ENCODE peak calls at places on chromosomes 3 and 15, in six cellular contexts. One of them, this sample, is unnamed.

GRCh38 chr3:127786358-127787070 is 35.8 kb downstream of the MGLL start:
- DNase-seq in GM20000: no peak
- DNase-seq in activated CD8-positive, alpha-beta T cell treated with anti-CD3 and anti-CD28 coated beads for 36 hours: no peak
- DNase-seq in hepatocyte: peak; percentile 76
- DNase-seq in HCT116: no peak
- DNase-seq in HL-60: no peak
- DNase-seq in this sample: no peak

GRCh38 chr3:180250172-180250571 is 213.4 kb upstream of the PEX5L start:
- DNase-seq in GM20000: no peak
- DNase-seq in activated CD8-positive, alpha-beta T cell treated with anti-CD3 and anti-CD28 coated beads for 36 hours: no peak
- DNase-seq in hepatocyte: peak; percentile 5
- DNase-seq in HCT116: no peak
- DNase-seq in HL-60: no peak
- DNase-seq in this sample: no peak

GRCh38 chr15:40204100-40204499 is 34.8 kb upstream of the PAK6 start:
- DNase-seq in GM20000: no peak
- DNase-seq in activated CD8-positive, alpha-beta T cell treated with anti-CD3 and anti-CD28 coated beads for 36 hours: no peak
- DNase-seq in hepatocyte: no peak
- DNase-seq in HCT116: no peak
- DNase-seq in HL-60: no peak
- DNase-seq in this sample: no peak

GRCh38 chr3:114411811-114412803 is 118.3 kb downstream of the TIGIT start:
- DNase-seq in GM20000: no peak
- DNase-seq in activated CD8-positive, alpha-beta T cell treated with anti-CD3 and anti-CD28 coated beads for 36 hours: peak; percentile 59
- DNase-seq in hepatocyte: peak; percentile 25
- DNase-seq in HCT116: peak; percentile 65
- DNase-seq in HL-60: no peak
- DNase-seq in this sample: no peak

GRCh38 chr3:159263750-159264561 is 462.1 kb downstream of the MFSD1 start:
- DNase-seq in GM20000: peak; percentile 15
- DNase-seq in activated CD8-positive, alpha-beta T cell treated with anti-CD3 and anti-CD28 coated beads for 36 hours: peak; percentile 35
- DNase-seq in hepatocyte: peak; percentile 69
- DNase-seq in HCT116: peak; percentile 31
- DNase-seq in HL-60: peak; percentile 9
- DNase-seq in this sample: peak; percentile 13

GRCh38 chr3:143187132-143187531 is 67.6 kb downstream of the CHST2 start:
- DNase-seq in GM20000: no peak
- DNase-seq in activated CD8-positive, alpha-beta T cell treated with anti-CD3 and anti-CD28 coated beads for 36 hours: no peak
- DNase-seq in hepatocyte: no peak
- DNase-seq in HCT116: no peak
- DNase-seq in HL-60: no peak
- DNase-seq in this sample: no peak

GRCh38 chr3:95719481-95719880 is 1094.9 kb upstream of the EPHA6 start:
- DNase-seq in GM20000: no peak
- DNase-seq in activated CD8-positive, alpha-beta T cell treated with anti-CD3 and anti-CD28 coated beads for 36 hours: no peak
- DNase-seq in hepatocyte: no peak
- DNase-seq in HCT116: no peak
- DNase-seq in HL-60: no peak
- DNase-seq in this sample: no peak

GRCh38 chr15:49247556-49248102 is 77.6 kb downstream of the GALK2 start:
- DNase-seq in GM20000: no peak
- DNase-seq in activated CD8-positive, alpha-beta T cell treated with anti-CD3 and anti-CD28 coated beads for 36 hours: no peak
- DNase-seq in hepatocyte: no peak
- DNase-seq in HCT116: no peak
- DNase-seq in HL-60: no peak
- DNase-seq in this sample: no peak

GRCh38 chr15:29859981-29860745 is 37.9 kb upstream of the TJP1 start:
- DNase-seq in GM20000: no peak
- DNase-seq in activated CD8-positive, alpha-beta T cell treated with anti-CD3 and anti-CD28 coated beads for 36 hours: no peak
- DNase-seq in hepatocyte: no peak
- DNase-seq in HCT116: no peak
- DNase-seq in HL-60: no peak
- DNase-seq in this sample: no peak

GRCh38 chr3:194879991-194880939 is 194.6 kb downstream of the FAM43A start:
- DNase-seq in GM20000: no peak
- DNase-seq in activated CD8-positive, alpha-beta T cell treated with anti-CD3 and anti-CD28 coated beads for 36 hours: peak; percentile 21
- DNase-seq in hepatocyte: no peak
- DNase-seq in HCT116: no peak
- DNase-seq in HL-60: peak; percentile 83
- DNase-seq in this sample: no peak

GRCh38 chr3:54932606-54933005 is 4.7 kb upstream of the LRTM1 start:
- DNase-seq in GM20000: no peak
- DNase-seq in activated CD8-positive, alpha-beta T cell treated with anti-CD3 and anti-CD28 coated beads for 36 hours: no peak
- DNase-seq in hepatocyte: no peak
- DNase-seq in HCT116: no peak
- DNase-seq in HL-60: no peak
- DNase-seq in this sample: no peak

DNA sequence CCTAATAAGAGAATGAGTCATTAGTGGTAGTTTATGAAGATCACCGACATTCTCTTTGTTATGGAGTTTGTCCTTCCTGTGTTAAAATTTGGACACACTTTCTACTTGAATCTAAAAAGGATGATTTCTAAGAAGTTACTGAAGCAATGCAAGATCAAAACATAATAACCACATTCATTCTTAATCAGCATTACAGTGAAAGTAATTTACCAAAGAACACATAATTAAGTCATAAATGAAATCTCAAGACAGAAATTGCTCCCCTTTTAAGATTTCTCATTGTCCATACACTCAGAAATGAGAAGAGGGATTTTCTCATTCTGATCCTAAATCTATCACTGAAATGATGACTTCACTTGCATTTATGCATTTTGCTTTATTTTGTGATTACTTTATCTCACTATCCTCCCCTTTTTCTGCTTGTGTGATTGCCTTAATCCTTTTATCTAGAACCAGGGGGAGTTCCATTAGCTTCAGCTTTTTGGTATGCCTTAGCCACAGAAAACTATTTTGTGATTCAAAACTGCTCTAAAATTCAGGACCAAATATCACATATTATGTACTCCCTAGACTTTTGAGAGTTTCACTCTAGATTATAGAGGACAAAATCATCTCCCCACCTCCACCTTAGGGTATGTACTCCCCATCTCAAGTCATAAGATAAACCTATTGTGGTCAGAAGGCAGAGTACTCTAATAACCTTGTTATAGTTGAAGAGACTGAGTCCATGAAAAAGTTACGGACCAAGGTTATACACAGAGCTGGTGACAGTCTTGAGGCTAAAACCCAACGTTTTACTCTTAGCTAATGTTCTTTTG is 817.6 kb upstream of the CFAP20DC start:
- DNase-seq in GM20000: no peak
- DNase-seq in activated CD8-positive, alpha-beta T cell treated with anti-CD3 and anti-CD28 coated beads for 36 hours: no peak
- DNase-seq in hepatocyte: no peak
- DNase-seq in HCT116: no peak
- DNase-seq in HL-60: no peak
- DNase-seq in this sample: no peak
- TF ChIP-seq CTCF in GM20000: no peak
- TF ChIP-seq CTCF in activated CD8-positive, alpha-beta T cell treated with anti-CD3 and anti-CD28 coated beads for 36 hours: no peak
- TF ChIP-seq CTCF in hepatocyte: no peak
- TF ChIP-seq CTCF in HCT116: no peak
- TF ChIP-seq CTCF in HL-60: no peak
- TF ChIP-seq CTCF in this sample: no peak

DNA sequence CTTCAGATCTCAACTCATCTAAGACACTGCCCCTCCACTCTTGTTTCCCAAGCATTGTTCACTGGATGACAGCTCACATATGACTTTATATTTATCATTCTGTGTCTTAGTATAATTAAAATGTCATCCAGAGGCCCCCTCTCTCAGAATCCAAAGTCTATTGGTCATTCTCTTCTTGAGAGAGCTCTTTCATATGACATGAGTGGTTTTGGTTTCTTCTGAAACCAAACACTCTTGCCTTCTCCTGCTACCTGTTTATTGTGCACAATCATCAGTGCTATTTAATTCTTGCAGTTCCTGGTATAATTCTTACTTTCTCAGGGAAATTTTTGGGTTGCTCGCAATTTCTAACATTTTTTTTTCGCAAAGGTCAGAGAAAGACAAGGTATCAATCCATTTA is 249.5 kb downstream of the IL5RA start:
- DNase-seq in GM20000: no peak
- DNase-seq in activated CD8-positive, alpha-beta T cell treated with anti-CD3 and anti-CD28 coated beads for 36 hours: no peak
- DNase-seq in hepatocyte: no peak
- DNase-seq in HCT116: no peak
- DNase-seq in HL-60: no peak
- DNase-seq in this sample: no peak
- TF ChIP-seq CTCF in GM20000: no peak
- TF ChIP-seq CTCF in activated CD8-positive, alpha-beta T cell treated with anti-CD3 and anti-CD28 coated beads for 36 hours: no peak
- TF ChIP-seq CTCF in hepatocyte: no peak
- TF ChIP-seq CTCF in HCT116: no peak
- TF ChIP-seq CTCF in HL-60: no peak
- TF ChIP-seq CTCF in this sample: no peak

GRCh38 chr15:64014995-64015394 is 31.3 kb downstream of the DAPK2 start:
- DNase-seq in GM20000: no peak
- DNase-seq in activated CD8-positive, alpha-beta T cell treated with anti-CD3 and anti-CD28 coated beads for 36 hours: no peak
- DNase-seq in hepatocyte: no peak
- DNase-seq in HCT116: no peak
- DNase-seq in HL-60: no peak
- DNase-seq in this sample: no peak
- TF ChIP-seq CTCF in GM20000: no peak
- TF ChIP-seq CTCF in activated CD8-positive, alpha-beta T cell treated with anti-CD3 and anti-CD28 coated beads for 36 hours: no peak
- TF ChIP-seq CTCF in hepatocyte: no peak
- TF ChIP-seq CTCF in HCT116: no peak
- TF ChIP-seq CTCF in HL-60: no peak
- TF ChIP-seq CTCF in this sample: no peak

DNA sequence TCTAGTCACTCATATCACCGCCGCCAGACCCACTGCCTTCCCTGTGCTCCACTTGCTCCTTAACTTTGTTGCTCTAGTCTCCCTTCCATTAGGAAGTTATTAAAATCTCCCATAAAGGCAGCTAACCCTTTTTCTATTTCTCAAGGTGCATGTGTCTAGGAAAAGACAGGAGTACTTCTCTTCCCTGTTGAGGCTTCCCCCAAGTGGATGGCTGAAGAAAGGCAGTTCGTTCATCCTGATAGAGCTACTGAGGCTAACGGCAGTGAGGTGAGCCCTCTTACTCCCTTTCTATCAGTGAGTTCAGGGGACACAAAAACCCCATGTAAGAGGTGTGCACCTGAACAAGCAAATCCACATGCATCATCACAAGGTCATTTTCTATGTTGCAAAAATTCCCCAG is 397.8 kb downstream of the IGSF11 start:
- DNase-seq in GM20000: no peak
- DNase-seq in activated CD8-positive, alpha-beta T cell treated with anti-CD3 and anti-CD28 coated beads for 36 hours: no peak
- DNase-seq in hepatocyte: peak; percentile 39
- DNase-seq in HCT116: no peak
- DNase-seq in HL-60: no peak
- DNase-seq in this sample: no peak
- TF ChIP-seq CTCF in GM20000: no peak
- TF ChIP-seq CTCF in activated CD8-positive, alpha-beta T cell treated with anti-CD3 and anti-CD28 coated beads for 36 hours: no peak
- TF ChIP-seq CTCF in hepatocyte: peak; percentile 41
- TF ChIP-seq CTCF in HCT116: peak; percentile 34
- TF ChIP-seq CTCF in HL-60: no peak
- TF ChIP-seq CTCF in this sample: peak; percentile 39